ENCODE peak calls at places on chromosomes 6 and 20, in four cellular contexts. One of them, this sample, is unnamed.

GRCh38 chr20:6034134-6034969 is 19.5 kb downstream of the LRRN4 start:
- DNase-seq in ascending aorta: no peak
- DNase-seq in brain microvascular endothelial cell: peak
- DNase-seq in sigmoid colon: no peak
- DNase-seq in this sample: no peak

GRCh38 chr6:31952140-31952805 is 6.4 kb downstream of the CFB start:
- DNase-seq in ascending aorta: no peak
- DNase-seq in sigmoid colon: peak
- DNase-seq in brain microvascular endothelial cell: peak
- DNase-seq in this sample: peak

GRCh38 chr6:88045521-88046136 is 2.0 kb upstream of the SPACA1 start:
- DNase-seq in ascending aorta: no peak
- DNase-seq in sigmoid colon: no peak
- DNase-seq in brain microvascular endothelial cell: no peak
- DNase-seq in this sample: no peak

GRCh38 chr20:58697867-58698703 is 5.5 kb downstream of the NPEPL1 start:
- DNase-seq in sigmoid colon: peak
- DNase-seq in brain microvascular endothelial cell: no peak
- DNase-seq in ascending aorta: no peak
- DNase-seq in this sample: peak

GRCh38 chr6:72560721-72561593 is 60.9 kb upstream of the KCNQ5 start:
- DNase-seq in brain microvascular endothelial cell: peak
- DNase-seq in sigmoid colon: no peak
- DNase-seq in ascending aorta: no peak
- DNase-seq in this sample: no peak

GRCh38 chr6:133888931-133889556 is at the start of gene TCF21:
- DNase-seq in brain microvascular endothelial cell: no peak
- DNase-seq in ascending aorta: no peak
- DNase-seq in sigmoid colon: peak
- DNase-seq in this sample: peak

GRCh38 chr6:15911753-15912504 is 217.0 kb upstream of the MYLIP start:
- DNase-seq in sigmoid colon: no peak
- DNase-seq in brain microvascular endothelial cell: no peak
- DNase-seq in ascending aorta: no peak
- DNase-seq in this sample: no peak

GRCh38 chr6:133631421-133631820 is 257.5 kb upstream of the TCF21 start:
- DNase-seq in ascending aorta: no peak
- DNase-seq in sigmoid colon: no peak
- DNase-seq in brain microvascular endothelial cell: peak
- DNase-seq in this sample: no peak

GRCh38 chr20:62318411-62319345 is 15.9 kb downstream of the ADRM1 start:
- DNase-seq in sigmoid colon: no peak
- DNase-seq in ascending aorta: no peak
- DNase-seq in brain microvascular endothelial cell: no peak
- DNase-seq in this sample: no peak

GRCh38 chr20:43300887-43301286 is 111.2 kb upstream of the PTPRT start:
- DNase-seq in ascending aorta: no peak
- DNase-seq in sigmoid colon: no peak
- DNase-seq in brain microvascular endothelial cell: no peak
- DNase-seq in this sample: no peak

GRCh38 chr6:12286381-12287132 is 3.6 kb upstream of the EDN1 start:
- DNase-seq in sigmoid colon: no peak
- DNase-seq in ascending aorta: no peak
- DNase-seq in brain microvascular endothelial cell: no peak
- DNase-seq in this sample: no peak

GRCh38 chr6:38907264-38907663 is 141.3 kb upstream of the GLP1R start:
- DNase-seq in ascending aorta: no peak
- DNase-seq in brain microvascular endothelial cell: no peak
- DNase-seq in sigmoid colon: no peak
- DNase-seq in this sample: no peak
- H3K27ac ChIP-seq in ascending aorta: no peak
- H3K27ac ChIP-seq in brain microvascular endothelial cell: no peak
- H3K27ac ChIP-seq in sigmoid colon: no peak
- H3K27ac ChIP-seq in this sample: no peak

GRCh38 chr20:57262244-57263126 is 4.0 kb downstream of the BMP7 start:
- DNase-seq in brain microvascular endothelial cell: no peak
- DNase-seq in sigmoid colon: no peak
- DNase-seq in ascending aorta: no peak
- DNase-seq in this sample: no peak

GRCh38 chr20:57263127-57263609 is 3.3 kb downstream of the BMP7 start:
- DNase-seq in brain microvascular endothelial cell: no peak
- DNase-seq in ascending aorta: no peak
- DNase-seq in sigmoid colon: no peak
- DNase-seq in this sample: no peak

GRCh38 chr20:57264908-57265648 is 1.4 kb downstream of the BMP7 start:
- DNase-seq in brain microvascular endothelial cell: no peak
- DNase-seq in ascending aorta: no peak
- DNase-seq in sigmoid colon: no peak
- DNase-seq in this sample: no peak

GRCh38 chr20:57264151-57264792 is 2.2 kb downstream of the BMP7 start:
- DNase-seq in ascending aorta: no peak
- DNase-seq in sigmoid colon: no peak
- DNase-seq in brain microvascular endothelial cell: no peak
- DNase-seq in this sample: no peak

DNA sequence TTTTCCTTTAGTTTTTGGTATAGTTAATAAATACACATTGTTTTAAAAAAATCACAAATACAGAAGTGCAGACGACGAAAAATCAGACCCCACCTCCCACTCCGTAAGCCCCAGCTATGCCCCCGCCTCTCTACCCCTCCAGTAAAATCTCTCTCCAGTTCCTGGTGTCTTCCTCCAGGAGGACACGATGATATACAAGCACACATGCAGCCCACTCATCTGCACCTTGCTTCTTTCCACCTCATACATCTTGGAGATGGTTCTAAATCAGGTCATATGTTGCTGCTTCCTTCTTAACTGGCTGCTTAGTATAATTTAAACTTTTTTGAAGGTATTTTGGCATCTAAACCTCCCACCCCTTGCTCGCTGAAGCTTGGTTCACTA is 2.7 kb downstream of the BMP7 start:
- DNase-seq in brain microvascular endothelial cell: no peak
- DNase-seq in ascending aorta: no peak
- DNase-seq in sigmoid colon: no peak
- DNase-seq in this sample: no peak
- H3K4me3 ChIP-seq in brain microvascular endothelial cell: no peak
- H3K4me3 ChIP-seq in ascending aorta: no peak
- H3K4me3 ChIP-seq in sigmoid colon: no peak
- H3K4me3 ChIP-seq in this sample: no peak

DNA sequence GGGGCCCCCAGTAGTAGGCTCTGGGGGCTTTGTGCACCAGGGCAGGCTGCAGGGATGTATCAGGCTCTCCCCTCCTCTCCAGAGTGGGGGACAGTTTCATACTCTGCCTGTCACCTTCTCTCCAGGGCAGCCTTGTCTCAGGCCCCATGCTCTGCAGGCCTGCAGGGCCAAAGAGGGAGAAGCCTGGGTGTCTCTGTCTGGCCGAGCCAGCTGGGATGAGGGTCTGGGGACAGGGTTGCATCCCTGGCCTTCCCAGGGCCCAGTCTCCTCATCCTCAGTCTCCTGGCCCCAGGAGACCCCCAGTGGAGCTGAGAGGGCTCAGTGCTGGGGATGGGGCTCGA is 14.8 kb upstream of the IP6K3 start:
- DNase-seq in sigmoid colon: no peak
- DNase-seq in brain microvascular endothelial cell: no peak
- DNase-seq in ascending aorta: no peak
- DNase-seq in this sample: no peak
- H3K27ac ChIP-seq in sigmoid colon: peak
- H3K27ac ChIP-seq in brain microvascular endothelial cell: no peak
- H3K27ac ChIP-seq in ascending aorta: no peak
- H3K27ac ChIP-seq in this sample: no peak

DNA sequence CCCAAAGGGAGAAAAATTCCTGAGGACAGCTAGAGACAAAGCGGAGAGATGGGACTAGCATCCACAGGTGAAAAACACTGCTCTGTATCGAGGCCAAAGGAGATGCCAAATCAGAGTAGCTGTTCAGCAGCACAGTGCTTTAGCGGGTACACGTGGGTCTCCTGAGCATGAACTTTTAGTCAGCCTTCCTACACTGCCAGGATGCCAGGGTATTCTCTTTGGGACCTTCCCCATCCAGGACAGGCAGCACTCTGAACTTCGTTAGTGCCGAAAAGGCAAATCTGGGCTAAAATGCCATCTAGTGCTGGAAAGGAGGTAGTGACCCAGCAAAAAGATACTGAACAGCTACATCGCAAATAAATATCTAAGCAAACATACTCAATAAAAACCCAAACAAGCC is 64.9 kb downstream of the C6orf58 start:
- DNase-seq in brain microvascular endothelial cell: peak
- DNase-seq in sigmoid colon: no peak
- DNase-seq in ascending aorta: no peak
- DNase-seq in this sample: no peak
- H3K4me3 ChIP-seq in brain microvascular endothelial cell: no peak
- H3K4me3 ChIP-seq in sigmoid colon: no peak
- H3K4me3 ChIP-seq in ascending aorta: no peak
- H3K4me3 ChIP-seq in this sample: no peak

GRCh38 chr6:170440437-170440836 is 112.7 kb downstream of the PSMB1 start:
- DNase-seq in sigmoid colon: peak
- DNase-seq in brain microvascular endothelial cell: no peak
- DNase-seq in ascending aorta: no peak
- DNase-seq in this sample: no peak
- H3K27ac ChIP-seq in sigmoid colon: no peak
- H3K27ac ChIP-seq in brain microvascular endothelial cell: no peak
- H3K27ac ChIP-seq in ascending aorta: no peak
- H3K27ac ChIP-seq in this sample: no peak

DNA sequence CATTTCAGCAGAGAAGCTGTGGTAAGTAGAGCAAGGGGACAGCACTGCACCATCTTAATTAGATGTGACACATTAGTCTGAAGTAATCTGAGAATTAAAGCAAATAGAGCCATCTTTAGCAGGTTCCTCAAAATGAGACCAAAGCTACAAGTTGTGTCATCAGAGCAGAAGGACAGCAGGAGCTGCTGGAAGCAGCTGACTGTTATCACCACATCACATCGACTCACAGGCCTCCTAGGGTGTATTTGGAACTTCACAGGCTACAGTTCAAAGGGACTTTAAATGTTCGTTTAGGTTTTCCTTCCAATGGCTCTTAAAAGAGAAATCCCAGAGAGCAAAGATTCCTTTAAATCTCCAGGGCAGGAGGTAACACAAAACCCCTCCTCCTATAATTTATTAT is 69.5 kb downstream of the LCA5 start:
- DNase-seq in brain microvascular endothelial cell: peak
- DNase-seq in sigmoid colon: no peak
- DNase-seq in ascending aorta: no peak
- DNase-seq in this sample: no peak
- H3K4me3 ChIP-seq in brain microvascular endothelial cell: no peak
- H3K4me3 ChIP-seq in sigmoid colon: no peak
- H3K4me3 ChIP-seq in ascending aorta: no peak
- H3K4me3 ChIP-seq in this sample: no peak

DNA sequence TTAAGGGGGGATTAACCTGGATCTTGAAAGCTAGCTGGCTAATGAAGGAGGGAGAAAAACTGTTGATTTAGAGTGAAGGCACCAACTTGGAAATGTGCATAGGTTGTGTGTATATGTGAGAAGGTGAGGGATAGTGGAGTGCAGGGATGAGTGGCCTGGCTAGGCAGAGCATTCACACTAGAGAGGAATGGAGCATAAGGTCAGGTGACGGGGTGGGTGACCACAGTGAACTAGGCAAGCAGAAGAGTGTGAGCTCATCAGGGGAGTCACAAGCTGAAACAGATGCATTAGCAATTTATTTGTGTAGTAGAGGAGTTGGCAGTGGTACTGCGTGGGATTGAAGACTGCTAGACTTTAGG is 10.5 kb downstream of the ANKRD66 start:
- DNase-seq in brain microvascular endothelial cell: no peak
- DNase-seq in ascending aorta: no peak
- DNase-seq in sigmoid colon: no peak
- DNase-seq in this sample: no peak
- H3K27ac ChIP-seq in brain microvascular endothelial cell: no peak
- H3K27ac ChIP-seq in ascending aorta: no peak
- H3K27ac ChIP-seq in sigmoid colon: no peak
- H3K27ac ChIP-seq in this sample: no peak

GRCh38 chr6:154157082-154157481 is 118.0 kb downstream of the OPRM1 start:
- DNase-seq in brain microvascular endothelial cell: no peak
- DNase-seq in sigmoid colon: no peak
- DNase-seq in ascending aorta: no peak
- DNase-seq in this sample: no peak
- H3K4me3 ChIP-seq in brain microvascular endothelial cell: no peak
- H3K4me3 ChIP-seq in sigmoid colon: peak
- H3K4me3 ChIP-seq in ascending aorta: no peak
- H3K4me3 ChIP-seq in this sample: no peak

DNA sequence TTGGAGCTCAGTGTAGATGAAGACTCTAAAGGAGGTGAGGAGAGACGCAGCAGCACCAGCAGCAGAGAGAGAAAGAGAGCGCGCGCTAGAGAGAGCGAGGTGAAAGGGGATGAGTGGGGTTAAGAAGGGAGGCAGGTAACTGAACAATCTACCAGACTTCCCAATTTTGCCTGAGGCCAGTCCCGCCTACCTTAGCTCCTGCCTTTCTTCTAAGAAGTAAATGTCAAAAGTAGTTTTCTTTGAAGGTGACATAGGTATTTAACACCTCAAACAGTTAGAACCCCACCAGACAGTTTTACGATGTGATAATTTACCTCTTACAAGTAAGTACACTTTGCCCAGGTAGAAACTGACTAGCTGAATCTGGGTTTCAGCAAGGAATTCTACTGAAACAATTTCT is 132.0 kb upstream of the EEF1E1 start:
- DNase-seq in sigmoid colon: no peak
- DNase-seq in brain microvascular endothelial cell: no peak
- DNase-seq in ascending aorta: no peak
- DNase-seq in this sample: no peak
- H3K27ac ChIP-seq in sigmoid colon: no peak
- H3K27ac ChIP-seq in brain microvascular endothelial cell: no peak
- H3K27ac ChIP-seq in ascending aorta: no peak
- H3K27ac ChIP-seq in this sample: no peak

DNA sequence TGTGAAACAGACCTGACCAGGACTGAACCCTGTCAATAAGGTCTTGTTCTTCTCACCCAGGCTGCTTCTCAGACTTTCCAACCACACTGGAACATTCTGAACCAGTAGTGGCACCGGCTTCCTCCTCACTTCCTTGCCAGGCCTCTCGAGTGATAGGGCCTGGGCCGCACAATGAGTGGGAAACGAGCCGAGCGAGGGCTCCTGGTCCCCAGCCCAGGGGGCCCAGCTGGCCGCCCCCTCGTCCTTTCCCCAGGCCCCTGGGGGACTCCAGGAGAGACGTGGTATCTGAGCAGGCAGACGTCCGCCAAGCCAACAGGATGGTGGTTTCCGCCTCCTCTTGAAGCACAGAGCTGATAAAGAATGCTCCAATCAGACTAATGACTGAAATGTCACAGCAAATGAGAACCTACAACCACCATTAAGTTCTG is 117.9 kb downstream of the GMDS start:
- DNase-seq in brain microvascular endothelial cell: no peak
- DNase-seq in sigmoid colon: peak
- DNase-seq in ascending aorta: peak
- DNase-seq in this sample: no peak
- H3K4me3 ChIP-seq in brain microvascular endothelial cell: no peak
- H3K4me3 ChIP-seq in sigmoid colon: no peak
- H3K4me3 ChIP-seq in ascending aorta: no peak
- H3K4me3 ChIP-seq in this sample: peak

This sample was measured in coronary artery.